ENCODE peak calls at places on chromosomes 16 and 17, in four cellular contexts. E, T, X and I are unnamed samples.

GRCh38 chr17:59669411-59669810 is 37.8 kb downstream of the PTRH2 start:
- DNase-seq in E (no peak), T (no peak), X (no peak), I (no peak)

GRCh38 chr16:11138769-11139623 is 117.0 kb downstream of the SOCS1 start:
- DNase-seq in E (no peak), T (no peak), X (peak), I (no peak)

GRCh38 chr16:12321363-12321762 is 344.8 kb downstream of the SNX29 start:
- DNase-seq in E (no peak), T (no peak), X (peak), I (no peak)

GRCh38 chr17:14859521-14859920 is 405.6 kb downstream of the PMP22 start:
- DNase-seq in E (no peak), T (no peak), X (no peak), I (no peak)

GRCh38 chr16:85204242-85205010 is 92.2 kb upstream of the CIBAR2 start:
- DNase-seq in E (no peak), T (no peak), X (no peak), I (no peak)

GRCh38 chr16:4500283-4500682 is 24.1 kb downstream of the HMOX2 start:
- DNase-seq in E (no peak), T (no peak), X (peak), I (no peak)

GRCh38 chr16:23172549-23172948 is 10.0 kb upstream of the SCNN1G start:
- DNase-seq in E (no peak), T (no peak), X (no peak), I (no peak)

GRCh38 chr17:6786618-6787017 is 10.6 kb downstream of the FBXO39 start:
- DNase-seq in E (no peak), T (no peak), X (no peak), I (no peak)

GRCh38 chr17:78365561-78366108 is 5.8 kb upstream of the SOCS3 start:
- DNase-seq in E (no peak), T (no peak), X (peak), I (peak)

GRCh38 chr16:89018605-89019158 is 41.7 kb upstream of the CBFA2T3 start:
- DNase-seq in E (no peak), T (no peak), X (no peak), I (no peak)

GRCh38 chr17:3513305-3514035 is 37.7 kb downstream of the ASPA start:
- DNase-seq in E (no peak), T (peak), X (no peak), I (no peak)

GRCh38 chr17:83173997-83174858 is 94.8 kb downstream of the METRNL start:
- DNase-seq in E (no peak), T (no peak), X (peak), I (peak)

GRCh38 chr17:34683390-34683789 is 104.0 kb downstream of the TMEM132E start:
- DNase-seq in E (no peak), T (no peak), X (no peak), I (no peak)

GRCh38 chr16:87145181-87146176 is 171.7 kb downstream of the C16orf95 start:
- DNase-seq in E (no peak), T (peak), X (no peak), I (no peak)

GRCh38 chr16:77540656-77541055 is 105.8 kb upstream of the ADAMTS18 start:
- DNase-seq in E (no peak), T (no peak), X (no peak), I (no peak)

GRCh38 chr16:398551-399277 is 1.7 kb downstream of the NME4 start:
- DNase-seq in E (no peak), T (no peak), X (no peak), I (peak)
- TF ChIP-seq ETV6 in E (no peak), T (no peak), X (no peak), I (no peak)

GRCh38 chr17:67490471-67490870 is 113.4 kb downstream of the PITPNC1 start:
- DNase-seq in E (no peak), T (no peak), X (no peak), I (no peak)

GRCh38 chr17:67492251-67492740 is 115.2 kb downstream of the PITPNC1 start:
- DNase-seq in E (no peak), T (no peak), X (no peak), I (no peak)

GRCh38 chr17:67492824-67493490 is 115.9 kb downstream of the PITPNC1 start:
- DNase-seq in E (no peak), T (no peak), X (no peak), I (no peak)

GRCh38 chr17:67491678-67492019 is 114.6 kb downstream of the PITPNC1 start:
- DNase-seq in E (no peak), T (no peak), X (no peak), I (no peak)

GRCh38 chr17:67491009-67491677 is 114.1 kb downstream of the PITPNC1 start:
- DNase-seq in E (no peak), T (no peak), X (peak), I (peak)
- TF ChIP-seq ETV6 in E (no peak), T (no peak), X (no peak), I (no peak)

DNA sequence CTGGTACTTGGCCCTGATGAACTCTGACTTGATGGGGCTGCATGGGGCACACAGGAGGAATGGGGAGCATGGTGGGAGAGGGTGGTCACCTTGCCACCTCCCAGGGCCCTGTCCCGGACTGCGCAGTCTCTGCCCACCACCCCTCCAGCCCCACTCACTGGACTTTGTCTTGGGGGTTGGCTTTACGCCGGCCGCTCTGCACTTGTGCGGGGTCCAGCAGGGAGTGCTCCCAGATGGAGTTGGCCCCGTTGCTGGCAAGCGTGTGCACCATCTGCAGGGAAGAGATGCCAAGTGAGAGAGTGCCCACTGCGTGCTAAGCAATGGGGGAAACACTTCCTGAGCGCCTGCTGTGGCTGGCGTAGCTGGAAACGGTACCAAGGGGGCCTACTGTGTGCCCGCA is 6.7 kb downstream of the GIT1 start:
- DNase-seq in E (no peak), T (no peak), X (no peak), I (no peak)
- TF ChIP-seq ETV6 in E (no peak), T (no peak), X (no peak), I (no peak)

GRCh38 chr17:41710472-41711090 is 1.6 kb upstream of the GAST start:
- DNase-seq in E (no peak), T (peak), X (no peak), I (no peak)
- TF ChIP-seq ETV6 in E (no peak), T (no peak), X (no peak), I (no peak)

GRCh38 chr17:70313450-70313849 is 144.1 kb downstream of the KCNJ2 start:
- DNase-seq in E (no peak), T (no peak), X (no peak), I (no peak)

GRCh38 chr17:70307430-70307829 is 138.1 kb downstream of the KCNJ2 start:
- DNase-seq in E (no peak), T (no peak), X (no peak), I (no peak)

GRCh38 chr17:70313031-70313430 is 143.7 kb downstream of the KCNJ2 start:
- DNase-seq in E (no peak), T (no peak), X (no peak), I (no peak)

GRCh38 chr17:70310251-70310672 is 140.9 kb downstream of the KCNJ2 start:
- DNase-seq in E (no peak), T (no peak), X (no peak), I (no peak)

GRCh38 chr17:70308619-70309018 is 139.3 kb downstream of the KCNJ2 start:
- DNase-seq in E (no peak), T (no peak), X (no peak), I (no peak)
- TF ChIP-seq ETV6 in E (no peak), T (no peak), X (no peak), I (no peak)

GRCh38 chr16:70390774-70391173 is 44.1 kb downstream of the DDX19A start:
- DNase-seq in E (no peak), T (no peak), X (no peak), I (no peak)
- TF ChIP-seq ETV6 in E (no peak), T (no peak), X (no peak), I (no peak)

DNA sequence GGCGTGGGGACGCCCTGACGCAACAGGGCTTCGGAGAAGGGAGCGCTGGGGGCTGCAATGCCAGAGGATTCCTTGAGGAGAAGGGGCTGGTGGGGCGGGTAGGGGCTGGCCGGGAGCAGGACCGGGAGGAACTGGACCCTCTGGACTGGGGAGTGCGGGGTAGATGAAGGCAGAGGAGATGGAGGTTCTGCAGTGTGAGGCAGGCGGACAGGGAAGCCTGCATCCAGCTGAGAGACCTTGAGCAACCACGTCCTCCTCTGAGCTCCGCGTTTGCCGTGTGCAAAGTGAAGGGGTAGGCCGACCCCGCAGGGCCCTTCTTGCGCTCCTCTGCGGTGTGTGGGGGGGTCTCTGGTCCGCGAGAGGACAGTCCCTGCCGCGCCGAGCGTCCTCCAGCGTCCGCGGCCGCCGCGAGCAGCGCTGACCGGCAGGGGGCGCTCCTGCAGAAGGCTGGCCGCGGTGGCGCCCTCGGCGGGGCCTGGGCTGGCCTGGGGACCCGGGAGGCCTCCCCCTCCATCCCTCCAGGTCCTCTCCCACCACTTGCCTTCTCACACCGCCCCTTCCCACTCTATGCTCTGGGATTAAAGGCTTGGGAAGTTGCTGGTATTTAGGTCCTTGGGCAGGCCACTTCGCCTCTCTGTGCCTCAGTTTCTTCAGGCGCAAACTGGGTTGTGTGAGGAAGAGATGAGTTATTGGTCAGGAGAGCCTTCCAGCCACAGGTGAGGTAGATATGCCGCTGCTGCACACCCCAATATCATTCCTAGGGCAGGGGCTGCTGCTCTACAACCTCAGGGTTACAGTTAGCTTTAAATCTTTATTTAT is 9.6 kb upstream of the WNT9B start:
- DNase-seq in E (no peak), T (peak), X (no peak), I (peak)
- TF ChIP-seq ETV6 in E (no peak), T (no peak), X (peak), I (no peak)

GRCh38 chr16:58494981-58495860 is 4.7 kb upstream of the NDRG4 start:
- DNase-seq in E (peak), T (peak), X (peak), I (peak)
- TF ChIP-seq ETV6 in E (no peak), T (no peak), X (no peak), I (no peak)